ENCODE peak calls at places on chromosome 4, in eight cellular contexts. R is colonic mucosa; E is stomach; Z is effector memory CD4-positive, alpha-beta T cell; N is adipocyte; V is CD8-positive, alpha-beta memory T cell; Q is tibial nerve; F is PC-9. Y is an unnamed sample. For H3K4me1, the result is how much of the 10 kb centered on the place peaks cover.

GRCh38 chr4:74733760-74734159 is 60.6 kb downstream of the BTC start:
- DNase-seq in V (no peak), Q (no peak), E (no peak), N (no peak), F (no peak), Z (no peak), R (peak), Y (no peak)

GRCh38 chr4:11881364-11881763 is 452.7 kb upstream of the HS3ST1 start:
- DNase-seq in Q (no peak), R (no peak), F (no peak), V (no peak), E (no peak), Z (no peak), N (no peak), Y (no peak)

GRCh38 chr4:168654206-168655174 is 157.6 kb downstream of the PALLD start:
- DNase-seq in R (peak), N (no peak), Q (no peak), E (peak), Z (no peak), V (no peak), F (peak), Y (no peak)

GRCh38 chr4:150501019-150501727 is 80.8 kb upstream of the MAB21L2 start:
- DNase-seq in Q (no peak), E (no peak), R (no peak), V (no peak), F (no peak), Z (no peak), N (peak), Y (no peak)

GRCh38 chr4:89287945-89288344 is 19.7 kb downstream of the GPRIN3 start:
- DNase-seq in Q (no peak), R (no peak), V (no peak), F (no peak), N (no peak), Z (no peak), E (no peak), Y (no peak)

GRCh38 chr4:107349266-107349665 is 313.2 kb upstream of the DKK2 start:
- DNase-seq in F (no peak), N (no peak), Z (no peak), V (no peak), E (no peak), R (no peak), Q (no peak), Y (no peak)

GRCh38 chr4:7929530-7929951 is 10.1 kb downstream of the AFAP1 start:
- DNase-seq in F (peak), V (no peak), R (peak), N (no peak), Z (no peak), Q (no peak), E (peak), Y (no peak)

GRCh38 chr4:123018391-123018755 is 96.0 kb upstream of the NUDT6 start:
- DNase-seq in Q (no peak), V (no peak), F (no peak), E (no peak), N (peak), R (no peak), Z (no peak), Y (no peak)

GRCh38 chr4:142881331-142881730 is 35.2 kb upstream of the INPP4B start:
- DNase-seq in R (no peak), F (no peak), Z (no peak), V (no peak), E (no peak), N (no peak), Q (no peak), Y (no peak)

GRCh38 chr4:26032572-26033320 is 118.7 kb downstream of the SMIM20 start:
- DNase-seq in E (no peak), R (no peak), V (no peak), Q (peak), N (peak), Z (no peak), F (no peak), Y (no peak)

GRCh38 chr4:2105559-2105958 is 46.4 kb downstream of the NAT8L start:
- DNase-seq in Z (no peak), V (no peak), R (no peak), E (no peak), Q (no peak), F (no peak), N (no peak), Y (no peak)

GRCh38 chr4:60890743-60891142 is 309.4 kb upstream of the ADGRL3 start:
- DNase-seq in V (no peak), Z (no peak), N (no peak), E (no peak), R (no peak), Q (no peak), F (no peak), Y (no peak)

GRCh38 chr4:85544751-85545150 is 69.8 kb downstream of the ARHGAP24 start:
- DNase-seq in R (no peak), F (no peak), V (no peak), Z (no peak), Q (no peak), N (no peak), E (no peak), Y (no peak)

GRCh38 chr4:23909671-23910070 is 19.8 kb upstream of the PPARGC1A start:
- DNase-seq in E (no peak), F (no peak), Z (no peak), Q (no peak), V (no peak), N (no peak), R (no peak), Y (no peak)

GRCh38 chr4:29046716-29047115 is 1673.5 kb upstream of the PCDH7 start:
- DNase-seq in Z (no peak), R (no peak), Q (no peak), E (no peak), F (no peak), V (no peak), N (peak), Y (no peak)

GRCh38 chr4:112514449-112515277 is 1.3 kb downstream of the NEUROG2 start:
- DNase-seq in N (peak), Z (no peak), Q (no peak), V (no peak), F (no peak), R (no peak), E (no peak), Y (no peak)

GRCh38 chr4:15066140-15066539 is 63.9 kb downstream of the CPEB2 start:
- DNase-seq in E (no peak), F (no peak), Z (no peak), R (no peak), Q (no peak), V (no peak), N (no peak), Y (no peak)

GRCh38 chr4:25421819-25422511 is 44.9 kb downstream of the ANAPC4 start:
- DNase-seq in R (peak), Z (no peak), N (no peak), F (no peak), Q (peak), V (no peak), E (no peak), Y (no peak)

GRCh38 chr4:163548481-163549243 is 54.2 kb downstream of the TMA16 start:
- DNase-seq in Q (peak), N (peak), E (no peak), V (peak), F (no peak), Z (no peak), R (peak), Y (no peak)

GRCh38 chr4:71520850-71521249 is 182.0 kb downstream of the SLC4A4 start:
- DNase-seq in E (no peak), Q (no peak), F (no peak), R (no peak), V (no peak), N (no peak), Z (no peak), Y (no peak)

GRCh38 chr4:82913305-82913704 is 12.8 kb downstream of the THAP9 start:
- DNase-seq in Q (no peak), N (peak), R (no peak), Z (no peak), F (no peak), E (no peak), V (no peak), Y (no peak)

GRCh38 chr4:159296061-159296460 is 193.2 kb downstream of the RAPGEF2 start:
- DNase-seq in E (no peak), Z (no peak), F (peak), R (no peak), N (peak), V (no peak), Q (no peak), Y (no peak)

GRCh38 chr4:46404961-46405360 is 15.0 kb upstream of the GABRA2 start:
- DNase-seq in Q (no peak), R (peak), E (no peak), F (no peak), Z (no peak), V (no peak), N (no peak), Y (no peak)

GRCh38 chr4:100790838-100791615 is 273.2 kb upstream of the EMCN start:
- DNase-seq in N (no peak), F (no peak), Z (no peak), Q (no peak), R (no peak), E (no peak), V (no peak), Y (no peak)

GRCh38 chr4:66169341-66169740 is 499.1 kb upstream of the EPHA5 start:
- DNase-seq in E (no peak), F (peak), Z (no peak), R (no peak), N (no peak), Q (no peak), V (no peak), Y (no peak)

GRCh38 chr4:169115144-169115896 is 105.3 kb upstream of the CBR4 start:
- DNase-seq in E (no peak), Q (no peak), F (no peak), R (peak), Z (no peak), V (no peak), N (no peak), Y (no peak)

GRCh38 chr4:113987382-113987930 is 8.0 kb upstream of the ARSJ start:
- DNase-seq in V (no peak), Z (no peak), E (no peak), F (no peak), N (no peak), Q (no peak), R (no peak), Y (no peak)

GRCh38 chr4:180717451-180717850 is 1525.8 kb upstream of the TENM3 start:
- DNase-seq in N (peak), V (no peak), F (no peak), R (no peak), Q (no peak), Z (no peak), E (no peak), Y (no peak)

GRCh38 chr4:151930372-151930771 is 169.6 kb upstream of the GATB start:
- DNase-seq in E (no peak), Z (no peak), F (no peak), N (no peak), R (no peak), V (no peak), Q (no peak), Y (no peak)

GRCh38 chr4:122341906-122342305 is 36.9 kb upstream of the ADAD1 start:
- DNase-seq in F (peak), Q (no peak), R (no peak), Z (no peak), E (no peak), N (peak), V (no peak), Y (no peak)

GRCh38 chr4:19486400-19486799 is 765.3 kb upstream of the SLIT2 start:
- DNase-seq in V (no peak), N (no peak), Z (no peak), E (no peak), R (no peak), F (peak), Q (no peak), Y (no peak)

GRCh38 chr4:13872145-13872544 is 244.6 kb upstream of the BOD1L1 start:
- DNase-seq in E (no peak), V (no peak), F (no peak), Z (no peak), Q (no peak), N (no peak), R (no peak), Y (no peak)

GRCh38 chr4:14743601-14744000 is 258.7 kb upstream of the CPEB2 start:
- DNase-seq in F (no peak), Z (no peak), E (no peak), V (no peak), R (no peak), Q (no peak), N (peak), Y (no peak)

GRCh38 chr4:112210777-112211176 is 20.8 kb upstream of the AP1AR start:
- DNase-seq in N (no peak), F (no peak), V (no peak), Z (no peak), Q (no peak), E (no peak), R (no peak), Y (no peak)

GRCh38 chr4:21451032-21451431 is 497.5 kb downstream of the KCNIP4 start:
- DNase-seq in E (no peak), N (peak), F (no peak), Z (no peak), V (no peak), Q (no peak), R (no peak), Y (no peak)

GRCh38 chr4:27728892-27729291 is 868.3 kb downstream of the STIM2 start:
- DNase-seq in R (no peak), E (no peak), Z (no peak), Q (no peak), N (no peak), V (no peak), F (no peak), Y (no peak)

GRCh38 chr4:188254211-188254610 is 115.0 kb downstream of the TRIML1 start:
- DNase-seq in F (no peak), N (no peak), E (no peak), Z (no peak), V (no peak), Q (no peak), R (no peak), Y (no peak)

GRCh38 chr4:71777891-71778290 is 6.0 kb downstream of the GC start:
- DNase-seq in Z (no peak), E (no peak), N (no peak), R (no peak), Q (no peak), F (no peak), V (no peak), Y (no peak)

DNA sequence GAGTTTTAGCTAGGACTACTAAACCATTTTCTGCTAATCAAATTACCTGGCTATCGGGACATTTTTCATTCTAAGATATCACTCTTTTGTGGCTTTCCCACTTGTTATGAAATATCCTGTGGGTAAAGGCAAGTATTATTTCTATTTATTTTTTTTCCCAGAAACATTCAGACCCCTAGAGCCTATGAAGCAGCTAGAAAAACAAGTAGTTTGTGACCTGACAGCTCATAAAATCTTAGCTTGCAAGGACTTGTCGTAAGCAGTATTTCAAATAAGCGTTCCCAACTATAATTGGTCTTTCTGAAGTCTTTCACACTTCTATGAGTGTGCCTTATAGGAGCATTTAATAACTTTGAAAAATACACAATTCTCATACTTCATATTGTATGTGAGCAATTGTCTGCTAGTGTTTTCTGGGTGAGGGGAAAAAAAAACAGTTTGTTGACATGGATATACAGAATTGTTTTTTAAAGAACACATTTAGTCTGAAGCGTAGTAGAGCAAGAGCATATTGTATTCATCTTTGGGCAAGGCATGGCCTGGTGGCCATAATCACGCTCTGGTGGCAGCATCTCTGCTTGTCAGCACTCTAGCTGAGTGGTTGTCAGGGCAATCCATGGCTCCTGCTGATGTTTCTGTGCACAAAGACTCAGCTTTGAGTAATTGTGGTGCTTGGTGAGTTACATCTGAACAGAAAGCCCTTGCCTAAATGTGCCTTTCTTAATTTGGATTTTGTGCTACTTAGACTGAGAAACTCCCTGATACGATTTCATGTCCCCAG is 2.6 kb downstream of the MCUB start:
- DNase-seq in N (no peak), R (no peak), Z (no peak), Q (no peak), E (no peak), F (no peak), V (no peak), Y (no peak)
- H3K4me1 ChIP-seq in N (under half), R (under half), Z (under half), Q (under half), E (under half), F (under half), V (half or more), Y (under half)

DNA sequence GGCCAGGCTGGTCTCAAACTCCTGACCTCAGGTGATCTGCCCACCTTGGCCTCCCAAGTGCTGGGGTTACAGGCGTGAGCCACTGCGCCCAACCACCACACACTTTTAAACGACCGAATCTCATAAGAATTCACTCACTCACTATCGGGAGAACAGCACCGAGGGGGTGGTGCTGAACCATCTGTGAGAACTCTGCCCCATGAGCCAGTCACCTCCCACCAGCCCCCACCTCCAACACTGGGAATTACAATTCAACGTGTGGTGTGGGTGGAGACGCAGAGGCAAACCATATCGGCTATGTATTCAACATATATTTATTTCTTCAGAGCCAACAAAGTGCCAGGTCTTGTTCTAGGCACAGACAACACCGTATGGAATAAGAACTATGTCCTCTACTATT is 3.6 kb downstream of the TLR3 start:
- DNase-seq in F (no peak), Z (no peak), N (no peak), Q (no peak), V (no peak), E (no peak), R (no peak), Y (no peak)
- H3K4me1 ChIP-seq in F (under half), Z (under half), N (under half), Q (under half), V (under half), E (under half), R (under half), Y (under half)

GRCh38 chr4:53676402-53676871 is 85.2 kb upstream of the LNX1 start:
- DNase-seq in N (peak), E (no peak), R (no peak), Z (no peak), V (no peak), Q (no peak), F (no peak), Y (no peak)
- H3K4me1 ChIP-seq in N (under half), E (under half), R (under half), Z (under half), V (under half), Q (under half), F (under half), Y (under half)

DNA sequence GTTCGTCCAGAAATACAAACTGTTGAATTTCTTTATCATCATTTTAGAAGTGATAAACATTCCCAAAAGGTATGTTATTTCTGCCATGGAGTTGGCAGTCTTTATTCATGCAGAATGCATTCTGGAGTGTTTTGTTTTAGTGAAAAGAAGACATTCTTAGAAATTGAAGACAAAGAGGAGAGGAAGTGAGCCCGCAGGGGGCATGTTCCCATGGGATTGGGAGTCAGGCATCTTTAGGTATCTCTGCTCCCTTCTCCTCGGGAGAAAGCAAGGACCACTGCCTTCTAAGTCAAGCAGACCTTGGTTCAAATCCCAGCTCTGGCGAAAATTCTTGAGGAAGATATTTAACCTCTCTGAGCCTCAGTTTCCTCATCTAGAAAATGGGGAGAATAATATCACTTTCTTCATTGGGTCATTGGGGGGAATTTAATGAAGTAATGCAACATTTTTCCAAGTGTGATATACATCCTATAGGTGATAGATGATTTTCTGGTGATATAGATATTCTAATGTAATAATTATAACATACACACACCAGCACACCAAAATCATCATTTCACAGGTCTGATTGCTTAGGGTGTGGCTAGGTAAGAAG is 26.5 kb upstream of the CHRNA9 start:
- DNase-seq in N (no peak), V (no peak), Z (no peak), Q (no peak), F (no peak), R (no peak), E (no peak), Y (no peak)
- H3K4me1 ChIP-seq in N (under half), V (half or more), Z (half or more), Q (under half), F (under half), R (under half), E (under half), Y (under half)

GRCh38 chr4:30768278-30768677 is 48.1 kb downstream of the PCDH7 start:
- DNase-seq in Q (no peak), E (no peak), Z (no peak), V (no peak), F (no peak), R (no peak), N (no peak), Y (no peak)
- H3K4me1 ChIP-seq in Q (under half), E (under half), Z (under half), V (under half), F (under half), R (under half), N (under half), Y (under half)

GRCh38 chr4:145130788-145131398 is 32.8 kb downstream of the ABCE1 start:
- DNase-seq in Z (no peak), N (peak), Q (no peak), V (no peak), E (no peak), R (no peak), F (no peak), Y (no peak)
- H3K4me1 ChIP-seq in Z (under half), N (under half), Q (under half), V (under half), E (under half), R (under half), F (under half), Y (under half)

GRCh38 chr4:40555176-40555900 is 74.3 kb downstream of the RBM47 start:
- DNase-seq in R (no peak), Z (no peak), N (no peak), V (no peak), E (no peak), F (no peak), Q (no peak), Y (no peak)
- H3K4me1 ChIP-seq in R (under half), Z (under half), N (under half), V (under half), E (under half), F (half or more), Q (under half), Y (half or more)